ENCODE peak calls at places on chromosomes 12 and 14, in nine cellular contexts. One of them, this sample, is unnamed.

GRCh38 chr14:54002653-54003052 is 46.0 kb upstream of the BMP4 start:
- DNase-seq in ovary: no peak
- DNase-seq in amniotic stem cell: peak
- DNase-seq in stimulated activated CD4-positive, alpha-beta T cell treated with anti-CD3 and anti-CD28 coated beads, Interleukin-12 subunit alpha, Interleukin-12 subunit beta, amount 100 ng/mL, for 24 hours: no peak
- DNase-seq in stimulated activated naive CD4-positive, alpha-beta T cell: no peak
- DNase-seq in LHCN-M2: peak
- DNase-seq in activated CD4-positive, alpha-beta T cell treated with anti-CD3 and anti-CD28 coated beads, Interleukin-2, amount 10 ng/mL, durations not matched to agents 7 days and 5 days: no peak
- DNase-seq in mucosa of descending colon: no peak
- DNase-seq in H1: no peak
- DNase-seq in this sample: no peak

GRCh38 chr14:63492391-63492790 is 50.8 kb downstream of the PPP2R5E start:
- DNase-seq in ovary: no peak
- DNase-seq in amniotic stem cell: peak
- DNase-seq in stimulated activated CD4-positive, alpha-beta T cell treated with anti-CD3 and anti-CD28 coated beads, Interleukin-12 subunit alpha, Interleukin-12 subunit beta, amount 100 ng/mL, for 24 hours: no peak
- DNase-seq in stimulated activated naive CD4-positive, alpha-beta T cell: no peak
- DNase-seq in LHCN-M2: peak
- DNase-seq in activated CD4-positive, alpha-beta T cell treated with anti-CD3 and anti-CD28 coated beads, Interleukin-2, amount 10 ng/mL, durations not matched to agents 7 days and 5 days: no peak
- DNase-seq in mucosa of descending colon: no peak
- DNase-seq in H1: no peak
- DNase-seq in this sample: no peak

GRCh38 chr12:108798551-108799221 is 58.7 kb downstream of the SSH1 start:
- DNase-seq in ovary: no peak
- DNase-seq in amniotic stem cell: no peak
- DNase-seq in stimulated activated CD4-positive, alpha-beta T cell treated with anti-CD3 and anti-CD28 coated beads, Interleukin-12 subunit alpha, Interleukin-12 subunit beta, amount 100 ng/mL, for 24 hours: no peak
- DNase-seq in stimulated activated naive CD4-positive, alpha-beta T cell: no peak
- DNase-seq in LHCN-M2: no peak
- DNase-seq in activated CD4-positive, alpha-beta T cell treated with anti-CD3 and anti-CD28 coated beads, Interleukin-2, amount 10 ng/mL, durations not matched to agents 7 days and 5 days: no peak
- DNase-seq in mucosa of descending colon: peak
- DNase-seq in H1: no peak
- DNase-seq in this sample: no peak

GRCh38 chr12:76706761-76707160 is 57.2 kb upstream of the ZDHHC17 start:
- DNase-seq in ovary: no peak
- DNase-seq in amniotic stem cell: no peak
- DNase-seq in stimulated activated CD4-positive, alpha-beta T cell treated with anti-CD3 and anti-CD28 coated beads, Interleukin-12 subunit alpha, Interleukin-12 subunit beta, amount 100 ng/mL, for 24 hours: no peak
- DNase-seq in stimulated activated naive CD4-positive, alpha-beta T cell: no peak
- DNase-seq in LHCN-M2: no peak
- DNase-seq in activated CD4-positive, alpha-beta T cell treated with anti-CD3 and anti-CD28 coated beads, Interleukin-2, amount 10 ng/mL, durations not matched to agents 7 days and 5 days: no peak
- DNase-seq in mucosa of descending colon: no peak
- DNase-seq in H1: no peak
- DNase-seq in this sample: no peak

GRCh38 chr14:75424496-75424895 is 3.3 kb upstream of the JDP2 start:
- DNase-seq in ovary: no peak
- DNase-seq in amniotic stem cell: no peak
- DNase-seq in stimulated activated CD4-positive, alpha-beta T cell treated with anti-CD3 and anti-CD28 coated beads, Interleukin-12 subunit alpha, Interleukin-12 subunit beta, amount 100 ng/mL, for 24 hours: no peak
- DNase-seq in stimulated activated naive CD4-positive, alpha-beta T cell: no peak
- DNase-seq in LHCN-M2: no peak
- DNase-seq in activated CD4-positive, alpha-beta T cell treated with anti-CD3 and anti-CD28 coated beads, Interleukin-2, amount 10 ng/mL, durations not matched to agents 7 days and 5 days: no peak
- DNase-seq in mucosa of descending colon: no peak
- DNase-seq in H1: no peak
- DNase-seq in this sample: no peak

GRCh38 chr12:75656650-75657049 is 145.2 kb upstream of the KRR1 start:
- DNase-seq in ovary: no peak
- DNase-seq in amniotic stem cell: peak
- DNase-seq in stimulated activated CD4-positive, alpha-beta T cell treated with anti-CD3 and anti-CD28 coated beads, Interleukin-12 subunit alpha, Interleukin-12 subunit beta, amount 100 ng/mL, for 24 hours: no peak
- DNase-seq in stimulated activated naive CD4-positive, alpha-beta T cell: no peak
- DNase-seq in LHCN-M2: peak
- DNase-seq in activated CD4-positive, alpha-beta T cell treated with anti-CD3 and anti-CD28 coated beads, Interleukin-2, amount 10 ng/mL, durations not matched to agents 7 days and 5 days: no peak
- DNase-seq in mucosa of descending colon: no peak
- DNase-seq in H1: no peak
- DNase-seq in this sample: no peak

GRCh38 chr12:104286538-104287482 is 16.7 kb upstream of the EID3 start:
- DNase-seq in ovary: peak
- DNase-seq in amniotic stem cell: peak
- DNase-seq in stimulated activated CD4-positive, alpha-beta T cell treated with anti-CD3 and anti-CD28 coated beads, Interleukin-12 subunit alpha, Interleukin-12 subunit beta, amount 100 ng/mL, for 24 hours: peak
- DNase-seq in stimulated activated naive CD4-positive, alpha-beta T cell: peak
- DNase-seq in LHCN-M2: peak
- DNase-seq in activated CD4-positive, alpha-beta T cell treated with anti-CD3 and anti-CD28 coated beads, Interleukin-2, amount 10 ng/mL, durations not matched to agents 7 days and 5 days: peak
- DNase-seq in mucosa of descending colon: peak
- DNase-seq in H1: peak
- DNase-seq in this sample: peak

GRCh38 chr14:23056257-23056955 is 914 bp downstream of the CDH24 start:
- DNase-seq in ovary: peak
- DNase-seq in amniotic stem cell: no peak
- DNase-seq in stimulated activated CD4-positive, alpha-beta T cell treated with anti-CD3 and anti-CD28 coated beads, Interleukin-12 subunit alpha, Interleukin-12 subunit beta, amount 100 ng/mL, for 24 hours: peak
- DNase-seq in stimulated activated naive CD4-positive, alpha-beta T cell: no peak
- DNase-seq in LHCN-M2: peak
- DNase-seq in activated CD4-positive, alpha-beta T cell treated with anti-CD3 and anti-CD28 coated beads, Interleukin-2, amount 10 ng/mL, durations not matched to agents 7 days and 5 days: peak
- DNase-seq in mucosa of descending colon: peak
- DNase-seq in H1: peak
- DNase-seq in this sample: peak

GRCh38 chr12:124497039-124497438 is 70.4 kb downstream of the NCOR2 start:
- DNase-seq in ovary: no peak
- DNase-seq in amniotic stem cell: no peak
- DNase-seq in stimulated activated CD4-positive, alpha-beta T cell treated with anti-CD3 and anti-CD28 coated beads, Interleukin-12 subunit alpha, Interleukin-12 subunit beta, amount 100 ng/mL, for 24 hours: no peak
- DNase-seq in stimulated activated naive CD4-positive, alpha-beta T cell: no peak
- DNase-seq in LHCN-M2: peak
- DNase-seq in activated CD4-positive, alpha-beta T cell treated with anti-CD3 and anti-CD28 coated beads, Interleukin-2, amount 10 ng/mL, durations not matched to agents 7 days and 5 days: no peak
- DNase-seq in mucosa of descending colon: no peak
- DNase-seq in H1: no peak
- DNase-seq in this sample: no peak

GRCh38 chr12:75820848-75821578 is 210.6 kb downstream of the PHLDA1 start:
- DNase-seq in ovary: peak
- DNase-seq in amniotic stem cell: no peak
- DNase-seq in stimulated activated CD4-positive, alpha-beta T cell treated with anti-CD3 and anti-CD28 coated beads, Interleukin-12 subunit alpha, Interleukin-12 subunit beta, amount 100 ng/mL, for 24 hours: no peak
- DNase-seq in stimulated activated naive CD4-positive, alpha-beta T cell: no peak
- DNase-seq in LHCN-M2: peak
- DNase-seq in activated CD4-positive, alpha-beta T cell treated with anti-CD3 and anti-CD28 coated beads, Interleukin-2, amount 10 ng/mL, durations not matched to agents 7 days and 5 days: no peak
- DNase-seq in mucosa of descending colon: peak
- DNase-seq in H1: no peak
- DNase-seq in this sample: no peak

GRCh38 chr12:1768585-1768984 is 51.8 kb upstream of the LRTM2 start:
- DNase-seq in ovary: no peak
- DNase-seq in amniotic stem cell: no peak
- DNase-seq in stimulated activated CD4-positive, alpha-beta T cell treated with anti-CD3 and anti-CD28 coated beads, Interleukin-12 subunit alpha, Interleukin-12 subunit beta, amount 100 ng/mL, for 24 hours: no peak
- DNase-seq in stimulated activated naive CD4-positive, alpha-beta T cell: no peak
- DNase-seq in LHCN-M2: no peak
- DNase-seq in activated CD4-positive, alpha-beta T cell treated with anti-CD3 and anti-CD28 coated beads, Interleukin-2, amount 10 ng/mL, durations not matched to agents 7 days and 5 days: no peak
- DNase-seq in mucosa of descending colon: no peak
- DNase-seq in H1: no peak
- DNase-seq in this sample: no peak

GRCh38 chr14:103742499-103743255 is 27.1 kb downstream of the ZFYVE21 start:
- DNase-seq in ovary: no peak
- DNase-seq in amniotic stem cell: no peak
- DNase-seq in stimulated activated CD4-positive, alpha-beta T cell treated with anti-CD3 and anti-CD28 coated beads, Interleukin-12 subunit alpha, Interleukin-12 subunit beta, amount 100 ng/mL, for 24 hours: no peak
- DNase-seq in stimulated activated naive CD4-positive, alpha-beta T cell: no peak
- DNase-seq in LHCN-M2: no peak
- DNase-seq in activated CD4-positive, alpha-beta T cell treated with anti-CD3 and anti-CD28 coated beads, Interleukin-2, amount 10 ng/mL, durations not matched to agents 7 days and 5 days: no peak
- DNase-seq in mucosa of descending colon: no peak
- DNase-seq in H1: no peak
- DNase-seq in this sample: no peak

GRCh38 chr14:50542941-50543418 is 10.6 kb upstream of the MAP4K5 start:
- DNase-seq in ovary: no peak
- DNase-seq in amniotic stem cell: peak
- DNase-seq in stimulated activated CD4-positive, alpha-beta T cell treated with anti-CD3 and anti-CD28 coated beads, Interleukin-12 subunit alpha, Interleukin-12 subunit beta, amount 100 ng/mL, for 24 hours: peak
- DNase-seq in stimulated activated naive CD4-positive, alpha-beta T cell: no peak
- DNase-seq in LHCN-M2: peak
- DNase-seq in activated CD4-positive, alpha-beta T cell treated with anti-CD3 and anti-CD28 coated beads, Interleukin-2, amount 10 ng/mL, durations not matched to agents 7 days and 5 days: peak
- DNase-seq in mucosa of descending colon: no peak
- DNase-seq in H1: no peak
- DNase-seq in this sample: peak

GRCh38 chr12:48419409-48419935 is 52.9 kb upstream of the ANP32D start:
- DNase-seq in ovary: no peak
- DNase-seq in amniotic stem cell: no peak
- DNase-seq in stimulated activated CD4-positive, alpha-beta T cell treated with anti-CD3 and anti-CD28 coated beads, Interleukin-12 subunit alpha, Interleukin-12 subunit beta, amount 100 ng/mL, for 24 hours: no peak
- DNase-seq in stimulated activated naive CD4-positive, alpha-beta T cell: no peak
- DNase-seq in LHCN-M2: no peak
- DNase-seq in activated CD4-positive, alpha-beta T cell treated with anti-CD3 and anti-CD28 coated beads, Interleukin-2, amount 10 ng/mL, durations not matched to agents 7 days and 5 days: no peak
- DNase-seq in mucosa of descending colon: no peak
- DNase-seq in H1: no peak
- DNase-seq in this sample: peak

GRCh38 chr14:36690301-36691020 is 28.8 kb downstream of the PAX9 start:
- DNase-seq in ovary: no peak
- DNase-seq in amniotic stem cell: no peak
- DNase-seq in stimulated activated CD4-positive, alpha-beta T cell treated with anti-CD3 and anti-CD28 coated beads, Interleukin-12 subunit alpha, Interleukin-12 subunit beta, amount 100 ng/mL, for 24 hours: no peak
- DNase-seq in stimulated activated naive CD4-positive, alpha-beta T cell: no peak
- DNase-seq in LHCN-M2: peak
- DNase-seq in activated CD4-positive, alpha-beta T cell treated with anti-CD3 and anti-CD28 coated beads, Interleukin-2, amount 10 ng/mL, durations not matched to agents 7 days and 5 days: no peak
- DNase-seq in mucosa of descending colon: no peak
- DNase-seq in H1: no peak
- DNase-seq in this sample: no peak

GRCh38 chr14:73136085-73136386 is 271 bp upstream of the PSEN1 start:
- DNase-seq in ovary: no peak
- DNase-seq in amniotic stem cell: no peak
- DNase-seq in stimulated activated CD4-positive, alpha-beta T cell treated with anti-CD3 and anti-CD28 coated beads, Interleukin-12 subunit alpha, Interleukin-12 subunit beta, amount 100 ng/mL, for 24 hours: no peak
- DNase-seq in stimulated activated naive CD4-positive, alpha-beta T cell: no peak
- DNase-seq in LHCN-M2: no peak
- DNase-seq in activated CD4-positive, alpha-beta T cell treated with anti-CD3 and anti-CD28 coated beads, Interleukin-2, amount 10 ng/mL, durations not matched to agents 7 days and 5 days: no peak
- DNase-seq in mucosa of descending colon: no peak
- DNase-seq in H1: no peak
- DNase-seq in this sample: no peak

GRCh38 chr14:101121399-101122113 is 218.0 kb upstream of the RTL1 start:
- DNase-seq in ovary: no peak
- DNase-seq in amniotic stem cell: no peak
- DNase-seq in stimulated activated CD4-positive, alpha-beta T cell treated with anti-CD3 and anti-CD28 coated beads, Interleukin-12 subunit alpha, Interleukin-12 subunit beta, amount 100 ng/mL, for 24 hours: no peak
- DNase-seq in stimulated activated naive CD4-positive, alpha-beta T cell: no peak
- DNase-seq in LHCN-M2: no peak
- DNase-seq in activated CD4-positive, alpha-beta T cell treated with anti-CD3 and anti-CD28 coated beads, Interleukin-2, amount 10 ng/mL, durations not matched to agents 7 days and 5 days: no peak
- DNase-seq in mucosa of descending colon: no peak
- DNase-seq in H1: no peak
- DNase-seq in this sample: no peak

GRCh38 chr12:88298761-88299242 is 156.7 kb downstream of the TMTC3 start:
- DNase-seq in ovary: no peak
- DNase-seq in amniotic stem cell: peak
- DNase-seq in stimulated activated CD4-positive, alpha-beta T cell treated with anti-CD3 and anti-CD28 coated beads, Interleukin-12 subunit alpha, Interleukin-12 subunit beta, amount 100 ng/mL, for 24 hours: peak
- DNase-seq in stimulated activated naive CD4-positive, alpha-beta T cell: no peak
- DNase-seq in LHCN-M2: peak
- DNase-seq in activated CD4-positive, alpha-beta T cell treated with anti-CD3 and anti-CD28 coated beads, Interleukin-2, amount 10 ng/mL, durations not matched to agents 7 days and 5 days: no peak
- DNase-seq in mucosa of descending colon: no peak
- DNase-seq in H1: no peak
- DNase-seq in this sample: peak

GRCh38 chr12:2856901-2857495 is at the start of gene TEX52:
- DNase-seq in ovary: no peak
- DNase-seq in amniotic stem cell: no peak
- DNase-seq in stimulated activated CD4-positive, alpha-beta T cell treated with anti-CD3 and anti-CD28 coated beads, Interleukin-12 subunit alpha, Interleukin-12 subunit beta, amount 100 ng/mL, for 24 hours: no peak
- DNase-seq in stimulated activated naive CD4-positive, alpha-beta T cell: no peak
- DNase-seq in LHCN-M2: no peak
- DNase-seq in activated CD4-positive, alpha-beta T cell treated with anti-CD3 and anti-CD28 coated beads, Interleukin-2, amount 10 ng/mL, durations not matched to agents 7 days and 5 days: no peak
- DNase-seq in mucosa of descending colon: no peak
- DNase-seq in H1: peak
- DNase-seq in this sample: peak

GRCh38 chr14:29643415-29644206 is 284.0 kb downstream of the PRKD1 start:
- DNase-seq in ovary: no peak
- DNase-seq in amniotic stem cell: no peak
- DNase-seq in stimulated activated CD4-positive, alpha-beta T cell treated with anti-CD3 and anti-CD28 coated beads, Interleukin-12 subunit alpha, Interleukin-12 subunit beta, amount 100 ng/mL, for 24 hours: no peak
- DNase-seq in stimulated activated naive CD4-positive, alpha-beta T cell: no peak
- DNase-seq in LHCN-M2: peak
- DNase-seq in activated CD4-positive, alpha-beta T cell treated with anti-CD3 and anti-CD28 coated beads, Interleukin-2, amount 10 ng/mL, durations not matched to agents 7 days and 5 days: no peak
- DNase-seq in mucosa of descending colon: no peak
- DNase-seq in H1: no peak
- DNase-seq in this sample: peak

GRCh38 chr14:59189281-59189821 is 884 bp downstream of the DAAM1 start:
- DNase-seq in ovary: no peak
- DNase-seq in amniotic stem cell: no peak
- DNase-seq in stimulated activated CD4-positive, alpha-beta T cell treated with anti-CD3 and anti-CD28 coated beads, Interleukin-12 subunit alpha, Interleukin-12 subunit beta, amount 100 ng/mL, for 24 hours: peak
- DNase-seq in stimulated activated naive CD4-positive, alpha-beta T cell: peak
- DNase-seq in LHCN-M2: peak
- DNase-seq in activated CD4-positive, alpha-beta T cell treated with anti-CD3 and anti-CD28 coated beads, Interleukin-2, amount 10 ng/mL, durations not matched to agents 7 days and 5 days: peak
- DNase-seq in mucosa of descending colon: peak
- DNase-seq in H1: peak
- DNase-seq in this sample: peak

GRCh38 chr12:93376436-93377251 is 1.1 kb upstream of the NUDT4 start:
- DNase-seq in ovary: no peak
- DNase-seq in amniotic stem cell: no peak
- DNase-seq in stimulated activated CD4-positive, alpha-beta T cell treated with anti-CD3 and anti-CD28 coated beads, Interleukin-12 subunit alpha, Interleukin-12 subunit beta, amount 100 ng/mL, for 24 hours: no peak
- DNase-seq in stimulated activated naive CD4-positive, alpha-beta T cell: no peak
- DNase-seq in LHCN-M2: peak
- DNase-seq in activated CD4-positive, alpha-beta T cell treated with anti-CD3 and anti-CD28 coated beads, Interleukin-2, amount 10 ng/mL, durations not matched to agents 7 days and 5 days: no peak
- DNase-seq in mucosa of descending colon: peak
- DNase-seq in H1: peak
- DNase-seq in this sample: peak

GRCh38 chr14:102900631-102901571 is 21.6 kb upstream of the AMN start:
- DNase-seq in ovary: no peak
- DNase-seq in amniotic stem cell: no peak
- DNase-seq in stimulated activated CD4-positive, alpha-beta T cell treated with anti-CD3 and anti-CD28 coated beads, Interleukin-12 subunit alpha, Interleukin-12 subunit beta, amount 100 ng/mL, for 24 hours: no peak
- DNase-seq in stimulated activated naive CD4-positive, alpha-beta T cell: no peak
- DNase-seq in LHCN-M2: no peak
- DNase-seq in activated CD4-positive, alpha-beta T cell treated with anti-CD3 and anti-CD28 coated beads, Interleukin-2, amount 10 ng/mL, durations not matched to agents 7 days and 5 days: peak
- DNase-seq in mucosa of descending colon: no peak
- DNase-seq in H1: no peak
- DNase-seq in this sample: no peak

GRCh38 chr12:108839890-108840230 is 17.5 kb downstream of the SSH1 start:
- DNase-seq in ovary: no peak
- DNase-seq in amniotic stem cell: no peak
- DNase-seq in stimulated activated CD4-positive, alpha-beta T cell treated with anti-CD3 and anti-CD28 coated beads, Interleukin-12 subunit alpha, Interleukin-12 subunit beta, amount 100 ng/mL, for 24 hours: no peak
- DNase-seq in stimulated activated naive CD4-positive, alpha-beta T cell: no peak
- DNase-seq in LHCN-M2: no peak
- DNase-seq in activated CD4-positive, alpha-beta T cell treated with anti-CD3 and anti-CD28 coated beads, Interleukin-2, amount 10 ng/mL, durations not matched to agents 7 days and 5 days: no peak
- DNase-seq in mucosa of descending colon: no peak
- DNase-seq in H1: no peak
- DNase-seq in this sample: no peak

GRCh38 chr14:103136388-103137271 is 13.4 kb downstream of the TNFAIP2 start:
- DNase-seq in ovary: peak
- DNase-seq in amniotic stem cell: peak
- DNase-seq in stimulated activated CD4-positive, alpha-beta T cell treated with anti-CD3 and anti-CD28 coated beads, Interleukin-12 subunit alpha, Interleukin-12 subunit beta, amount 100 ng/mL, for 24 hours: no peak
- DNase-seq in stimulated activated naive CD4-positive, alpha-beta T cell: no peak
- DNase-seq in LHCN-M2: peak
- DNase-seq in activated CD4-positive, alpha-beta T cell treated with anti-CD3 and anti-CD28 coated beads, Interleukin-2, amount 10 ng/mL, durations not matched to agents 7 days and 5 days: no peak
- DNase-seq in mucosa of descending colon: no peak
- DNase-seq in H1: no peak
- DNase-seq in this sample: peak

GRCh38 chr14:32896979-32897723 is 41.5 kb upstream of the NPAS3 start:
- DNase-seq in ovary: no peak
- DNase-seq in amniotic stem cell: no peak
- DNase-seq in stimulated activated CD4-positive, alpha-beta T cell treated with anti-CD3 and anti-CD28 coated beads, Interleukin-12 subunit alpha, Interleukin-12 subunit beta, amount 100 ng/mL, for 24 hours: no peak
- DNase-seq in stimulated activated naive CD4-positive, alpha-beta T cell: no peak
- DNase-seq in LHCN-M2: peak
- DNase-seq in activated CD4-positive, alpha-beta T cell treated with anti-CD3 and anti-CD28 coated beads, Interleukin-2, amount 10 ng/mL, durations not matched to agents 7 days and 5 days: no peak
- DNase-seq in mucosa of descending colon: no peak
- DNase-seq in H1: no peak
- DNase-seq in this sample: no peak

GRCh38 chr12:110141389-110141788 is 17.2 kb downstream of the IFT81 start:
- DNase-seq in ovary: peak
- DNase-seq in amniotic stem cell: no peak
- DNase-seq in stimulated activated CD4-positive, alpha-beta T cell treated with anti-CD3 and anti-CD28 coated beads, Interleukin-12 subunit alpha, Interleukin-12 subunit beta, amount 100 ng/mL, for 24 hours: no peak
- DNase-seq in stimulated activated naive CD4-positive, alpha-beta T cell: no peak
- DNase-seq in LHCN-M2: peak
- DNase-seq in activated CD4-positive, alpha-beta T cell treated with anti-CD3 and anti-CD28 coated beads, Interleukin-2, amount 10 ng/mL, durations not matched to agents 7 days and 5 days: no peak
- DNase-seq in mucosa of descending colon: no peak
- DNase-seq in H1: no peak
- DNase-seq in this sample: no peak

GRCh38 chr12:130932061-130932650 is 21.6 kb upstream of the ADGRD1 start:
- DNase-seq in ovary: no peak
- DNase-seq in amniotic stem cell: no peak
- DNase-seq in stimulated activated CD4-positive, alpha-beta T cell treated with anti-CD3 and anti-CD28 coated beads, Interleukin-12 subunit alpha, Interleukin-12 subunit beta, amount 100 ng/mL, for 24 hours: no peak
- DNase-seq in stimulated activated naive CD4-positive, alpha-beta T cell: no peak
- DNase-seq in LHCN-M2: no peak
- DNase-seq in activated CD4-positive, alpha-beta T cell treated with anti-CD3 and anti-CD28 coated beads, Interleukin-2, amount 10 ng/mL, durations not matched to agents 7 days and 5 days: no peak
- DNase-seq in mucosa of descending colon: no peak
- DNase-seq in H1: no peak
- DNase-seq in this sample: no peak

GRCh38 chr12:116860281-116860680 is 21.0 kb downstream of the HRK start:
- DNase-seq in ovary: no peak
- DNase-seq in amniotic stem cell: no peak
- DNase-seq in stimulated activated CD4-positive, alpha-beta T cell treated with anti-CD3 and anti-CD28 coated beads, Interleukin-12 subunit alpha, Interleukin-12 subunit beta, amount 100 ng/mL, for 24 hours: no peak
- DNase-seq in stimulated activated naive CD4-positive, alpha-beta T cell: no peak
- DNase-seq in LHCN-M2: no peak
- DNase-seq in activated CD4-positive, alpha-beta T cell treated with anti-CD3 and anti-CD28 coated beads, Interleukin-2, amount 10 ng/mL, durations not matched to agents 7 days and 5 days: no peak
- DNase-seq in mucosa of descending colon: no peak
- DNase-seq in H1: no peak
- DNase-seq in this sample: no peak

GRCh38 chr14:52267501-52268190 is at the start of gene PTGDR:
- DNase-seq in ovary: peak
- DNase-seq in amniotic stem cell: no peak
- DNase-seq in stimulated activated CD4-positive, alpha-beta T cell treated with anti-CD3 and anti-CD28 coated beads, Interleukin-12 subunit alpha, Interleukin-12 subunit beta, amount 100 ng/mL, for 24 hours: peak
- DNase-seq in stimulated activated naive CD4-positive, alpha-beta T cell: no peak
- DNase-seq in LHCN-M2: peak
- DNase-seq in activated CD4-positive, alpha-beta T cell treated with anti-CD3 and anti-CD28 coated beads, Interleukin-2, amount 10 ng/mL, durations not matched to agents 7 days and 5 days: peak
- DNase-seq in mucosa of descending colon: peak
- DNase-seq in H1: peak
- DNase-seq in this sample: peak